ENCODE peak calls at places on chromosomes 16 and 17, in five cellular contexts. B, H, V, S and N are unnamed samples.

GRCh38 chr17:5516060-5516792 is 29.9 kb downstream of the MIS12 start:
- ATAC-seq in H (peak; percentile 21), S (no peak), V (peak; percentile 72), B (peak; percentile 98), N (peak; percentile 69)

GRCh38 chr16:57634171-57634570 is 5.7 kb downstream of the ADGRG1 start:
- ATAC-seq in V (no peak), S (no peak), B (peak; percentile 20), H (no peak), N (no peak)

GRCh38 chr17:43556292-43556691 is 10.2 kb upstream of the ETV4 start:
- ATAC-seq in B (peak; percentile 91), S (no peak), H (peak; percentile 72), V (peak; percentile 83), N (no peak)

GRCh38 chr17:19539040-19539399 is 5.4 kb downstream of the SLC47A1 start:
- ATAC-seq in H (no peak), V (peak; percentile 18), S (no peak), B (no peak), N (no peak)

GRCh38 chr17:77354721-77355455 is 214.1 kb downstream of the SEC14L1 start:
- ATAC-seq in B (peak; percentile 49), H (peak; percentile 61), S (peak; percentile 20), V (peak; percentile 1), N (peak; percentile 87)

GRCh38 chr16:56193951-56194726 is 2.9 kb downstream of the GNAO1 start:
- ATAC-seq in H (peak; percentile 87), B (peak; percentile 85), S (peak; percentile 89), V (peak; percentile 91), N (peak; percentile 75)

GRCh38 chr17:50779747-50780363 is 12.5 kb upstream of the ANKRD40CL start:
- ATAC-seq in B (no peak), S (no peak), V (no peak), H (no peak), N (no peak)

GRCh38 chr17:7502987-7503386 is 18.8 kb downstream of the POLR2A start:
- ATAC-seq in S (peak; percentile 5), B (peak; percentile 62), H (no peak), V (no peak), N (no peak)

GRCh38 chr16:62732101-62732500 is 695.9 kb upstream of the CDH8 start:
- ATAC-seq in B (no peak), H (no peak), S (no peak), V (no peak), N (no peak)

GRCh38 chr16:8914098-8914497 is 31.9 kb downstream of the LITAFD start:
- ATAC-seq in S (no peak), B (no peak), H (no peak), V (no peak), N (no peak)

GRCh38 chr17:72167593-72167992 is 46.8 kb downstream of the SOX9 start:
- ATAC-seq in H (no peak), V (no peak), S (no peak), B (no peak), N (no peak)

GRCh38 chr17:32870969-32871368 is 6.0 kb downstream of the MYO1D start:
- ATAC-seq in H (no peak), S (no peak), B (no peak), V (no peak), N (peak; percentile 73)

GRCh38 chr16:76976101-76976500 is 214.9 kb upstream of the MON1B start:
- ATAC-seq in V (no peak), S (no peak), B (no peak), H (no peak), N (no peak)

GRCh38 chr16:57432989-57433388 is 14.2 kb downstream of the CIAPIN1 start:
- ATAC-seq in H (no peak), B (no peak), V (no peak), S (no peak), N (no peak)

GRCh38 chr16:80583466-80583865 is 42.7 kb downstream of the DYNLRB2 start:
- ATAC-seq in V (peak; percentile 21), H (no peak), B (no peak), S (no peak), N (no peak)

GRCh38 chr17:17693253-17693954 is 12.1 kb downstream of the RAI1 start:
- ATAC-seq in S (peak; percentile 65), H (peak; percentile 44), V (peak; percentile 58), B (peak; percentile 63), N (peak; percentile 10)

GRCh38 chr16:83137326-83137770 is 510.6 kb downstream of the CDH13 start:
- ATAC-seq in V (peak; percentile 79), H (no peak), B (no peak), S (no peak), N (no peak)

GRCh38 chr16:72938426-72939164 is 109.3 kb downstream of the ZFHX3 start:
- ATAC-seq in V (peak; percentile 86), H (peak; percentile 92), S (peak; percentile 77), B (peak; percentile 83), N (peak; percentile 95)

GRCh38 chr17:74785096-74785980 is 9.2 kb upstream of the NAT9 start:
- ATAC-seq in V (no peak), H (no peak), S (no peak), B (peak; percentile 56), N (no peak)

GRCh38 chr16:14487579-14487978 is 142.5 kb downstream of the PARN start:
- ATAC-seq in S (no peak), V (no peak), B (no peak), H (no peak), N (no peak)

GRCh38 chr16:13338044-13338443 is 436.6 kb downstream of the SHISA9 start:
- ATAC-seq in V (no peak), S (no peak), H (no peak), B (no peak), N (no peak)

GRCh38 chr17:17398188-17398927 is 78.4 kb upstream of the MED9 start:
- ATAC-seq in V (peak; percentile 40), S (no peak), B (no peak), H (peak; percentile 60), N (peak; percentile 60)

GRCh38 chr17:40582328-40582901 is 17.1 kb upstream of the CCR7 start:
- ATAC-seq in H (peak; percentile 64), B (peak; percentile 26), V (peak; percentile 64), S (no peak), N (peak; percentile 84)

GRCh38 chr17:4987767-4988083 is 250 bp upstream of the CAMTA2 start:
- ATAC-seq in H (no peak), B (no peak), V (peak; percentile 4), S (no peak), N (peak; percentile 17)

GRCh38 chr16:64416232-64417010 is 705.4 kb downstream of the CDH11 start:
- ATAC-seq in B (no peak), V (peak; percentile 79), H (no peak), S (no peak), N (no peak)

GRCh38 chr17:43536236-43537088 is 9.7 kb downstream of the ETV4 start:
- ATAC-seq in B (peak; percentile 44), H (no peak), S (no peak), V (no peak), N (no peak)

GRCh38 chr16:19223235-19223847 is 55.3 kb downstream of the SYT17 start:
- ATAC-seq in H (no peak), S (no peak), V (peak; percentile 47), B (no peak), N (no peak)

GRCh38 chr17:32239457-32239856 is 26.2 kb upstream of the RHBDL3 start:
- ATAC-seq in H (no peak), S (no peak), B (no peak), V (peak; percentile 27), N (no peak)

DNA sequence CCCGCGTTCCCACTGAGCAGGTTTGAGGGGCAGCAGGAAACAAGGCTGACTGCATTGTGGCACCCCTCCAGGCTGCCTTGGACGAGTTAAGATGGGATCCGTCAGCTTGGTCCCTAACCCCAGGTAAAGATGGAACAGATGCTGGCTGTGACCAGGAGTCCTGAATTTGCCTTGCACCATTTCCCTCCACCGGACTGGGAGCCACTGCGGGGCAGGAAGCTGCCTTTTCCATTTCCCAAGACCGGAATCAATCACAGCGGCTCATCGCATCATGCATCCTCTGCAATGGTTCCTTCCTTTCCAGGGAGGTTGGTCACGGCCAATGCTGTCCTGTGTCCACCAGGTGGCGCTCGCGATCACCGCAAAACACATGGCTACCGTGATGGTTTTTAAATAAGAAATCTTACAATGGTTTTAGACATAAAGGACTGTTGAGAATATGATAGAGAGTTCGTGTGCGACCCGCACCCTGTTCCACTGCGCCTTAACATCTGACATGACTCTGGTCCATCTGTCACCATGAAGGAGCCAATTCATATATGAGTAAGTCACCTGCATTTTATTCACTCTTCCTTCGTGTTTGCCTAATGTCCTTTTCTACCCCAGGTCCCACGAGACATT is 6.8 kb upstream of the MEAK7 start:
- ATAC-seq in H (peak; percentile 82), V (peak; percentile 84), B (peak; percentile 90), S (peak; percentile 87), N (peak; percentile 82)
- H3K4me3 ChIP-seq in H (no peak overlapping the region), V (no peak overlapping the region), B (peak overlapping the region; percentile 14), S (no peak overlapping the region), N (no peak overlapping the region)

GRCh38 chr16:87348616-87349157 is 31.5 kb upstream of the C16orf95 start:
- ATAC-seq in S (no peak), B (no peak), V (no peak), H (no peak), N (no peak)
- H3K27ac ChIP-seq in S (no peak overlapping the region), B (no peak overlapping the region), V (no peak overlapping the region), H (no peak overlapping the region), N (no peak overlapping the region)

GRCh38 chr17:45983614-45984310 is 15.3 kb upstream of the STH start:
- ATAC-seq in V (no peak), S (no peak), H (no peak), B (no peak), N (no peak)

GRCh38 chr17:45982791-45983613 is 16.0 kb upstream of the STH start:
- ATAC-seq in V (no peak), H (no peak), S (no peak), B (no peak), N (no peak)

GRCh38 chr17:45980855-45981254 is 18.2 kb upstream of the STH start:
- ATAC-seq in S (no peak), V (no peak), B (no peak), H (no peak), N (no peak)

GRCh38 chr17:45979137-45979536 is 19.9 kb upstream of the STH start:
- ATAC-seq in H (no peak), B (no peak), S (no peak), V (no peak), N (no peak)

GRCh38 chr17:45981306-45981705 is 17.7 kb upstream of the STH start:
- ATAC-seq in H (no peak), S (no peak), V (no peak), B (no peak), N (no peak)
- H3K4me3 ChIP-seq in H (no peak overlapping the region), S (no peak overlapping the region), V (no peak overlapping the region), B (no peak overlapping the region), N (no peak overlapping the region)

GRCh38 chr16:49690778-49691177 is 165.1 kb downstream of the ZNF423 start:
- ATAC-seq in H (no peak), V (no peak), S (no peak), B (no peak), N (no peak)

GRCh38 chr16:49682577-49683165 is 173.2 kb downstream of the ZNF423 start:
- ATAC-seq in V (no peak), H (no peak), B (no peak), S (no peak), N (no peak)

GRCh38 chr16:49688298-49688697 is 167.6 kb downstream of the ZNF423 start:
- ATAC-seq in V (no peak), B (no peak), H (no peak), S (no peak), N (no peak)

GRCh38 chr16:49684731-49685130 is 171.2 kb downstream of the ZNF423 start:
- ATAC-seq in B (no peak), V (no peak), H (no peak), S (no peak), N (no peak)

DNA sequence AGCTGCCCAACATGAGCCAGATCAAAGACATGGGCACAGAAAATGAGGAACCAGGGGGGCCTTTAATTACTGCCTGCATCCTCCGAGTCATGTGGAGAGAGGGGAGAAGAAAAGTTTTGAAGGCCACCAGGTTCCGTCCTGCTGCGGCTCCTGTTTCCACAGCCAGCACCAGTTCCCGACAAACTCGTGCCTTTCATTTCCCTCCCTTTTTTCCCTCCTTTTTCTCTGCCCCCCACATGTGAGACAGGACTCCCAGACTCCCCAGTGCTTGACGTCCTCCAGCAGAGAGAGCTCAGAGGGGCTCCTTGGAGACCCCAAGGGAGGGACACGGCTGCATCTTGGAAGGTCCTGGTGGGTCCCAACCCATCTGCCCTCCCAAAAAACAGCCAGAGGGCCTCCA is 168.3 kb downstream of the ZNF423 start:
- ATAC-seq in B (no peak), V (no peak), H (no peak), S (no peak), N (no peak)
- H3K27ac ChIP-seq in B (no peak overlapping the region), V (no peak overlapping the region), H (no peak overlapping the region), S (no peak overlapping the region), N (no peak overlapping the region)